ENCODE peak calls at places on chromosomes 12 and 14, in nine cellular contexts. N, P, L, Z, B, I, Q, M and R are unnamed samples.

GRCh38 chr12:25979563-25979962 is 21.1 kb downstream of the RASSF8 start:
- DNase-seq in N (no peak), P (no peak), L (no peak), Z (no peak), B (no peak), I (no peak), Q (no peak), M (peak), R (no peak)

GRCh38 chr12:48925218-48925871 is at the start of gene FKBP11:
- DNase-seq in N (peak), P (peak), L (no peak), Z (peak), B (peak), I (peak), Q (no peak), M (peak), R (peak)

GRCh38 chr14:39547845-39548244 is 115.6 kb upstream of the FBXO33 start:
- DNase-seq in N (no peak), P (no peak), L (no peak), Z (no peak), B (no peak), I (no peak), Q (no peak), M (no peak), R (no peak)

GRCh38 chr14:93132472-93133065 is 16.8 kb upstream of the ITPK1 start:
- DNase-seq in N (peak), P (peak), L (no peak), Z (peak), B (no peak), I (no peak), Q (peak), M (peak), R (no peak)

GRCh38 chr12:43754015-43754414 is 4.6 kb downstream of the PUS7L start:
- DNase-seq in N (no peak), P (no peak), L (no peak), Z (no peak), B (no peak), I (no peak), Q (no peak), M (no peak), R (no peak)

GRCh38 chr14:77610553-77610952 is 5.9 kb downstream of the SPTLC2 start:
- DNase-seq in N (no peak), P (no peak), L (no peak), Z (no peak), B (no peak), I (no peak), Q (no peak), M (no peak), R (no peak)

GRCh38 chr12:121773011-121773777 is 20.3 kb downstream of the RHOF start:
- DNase-seq in N (peak), P (peak), L (peak), Z (peak), B (peak), I (peak), Q (peak), M (peak), R (peak)

GRCh38 chr14:21072781-21073339 is 2.8 kb downstream of the ARHGEF40 start:
- DNase-seq in N (no peak), P (no peak), L (no peak), Z (no peak), B (no peak), I (no peak), Q (no peak), M (no peak), R (no peak)

GRCh38 chr12:50641566-50641965 is 122.3 kb upstream of the ATF1 start:
- DNase-seq in N (no peak), P (no peak), L (no peak), Z (no peak), B (no peak), I (peak), Q (no peak), M (no peak), R (no peak)

GRCh38 chr14:87097021-87097420 is 896.0 kb downstream of the GALC start:
- DNase-seq in N (peak), P (no peak), L (no peak), Z (no peak), B (no peak), I (no peak), Q (no peak), M (no peak), R (no peak)

GRCh38 chr12:69154585-69155363 is 84.6 kb upstream of the CPSF6 start:
- DNase-seq in N (peak), P (peak), L (peak), Z (peak), B (peak), I (peak), Q (peak), M (peak), R (peak)